ENCODE peak calls at places on chromosomes 13 and 19, in ten cellular contexts. One of them, this sample, is unnamed.

GRCh38 chr19:33749016-33749415 is 47.7 kb upstream of the KCTD15 start:
- DNase-seq in tibial nerve: no peak
- DNase-seq in neural progenitor cell: no peak
- DNase-seq in A673: no peak
- DNase-seq in body of pancreas: no peak
- DNase-seq in PC-9: no peak
- DNase-seq in AG04450: no peak
- DNase-seq in cardiac fibroblast: no peak
- DNase-seq in thoracic aorta: no peak
- DNase-seq in choroid plexus epithelial cell: no peak
- DNase-seq in this sample: no peak

GRCh38 chr13:62336507-62336906 is 920.9 kb upstream of the PCDH20 start:
- DNase-seq in tibial nerve: no peak
- DNase-seq in neural progenitor cell: no peak
- DNase-seq in A673: no peak
- DNase-seq in body of pancreas: no peak
- DNase-seq in PC-9: no peak
- DNase-seq in AG04450: no peak
- DNase-seq in cardiac fibroblast: no peak
- DNase-seq in thoracic aorta: no peak
- DNase-seq in choroid plexus epithelial cell: no peak
- DNase-seq in this sample: no peak

GRCh38 chr19:679418-680286 is 3.5 kb downstream of the FSTL3 start:
- DNase-seq in tibial nerve: peak
- DNase-seq in neural progenitor cell: peak
- DNase-seq in A673: peak
- DNase-seq in body of pancreas: peak
- DNase-seq in PC-9: no peak
- DNase-seq in AG04450: peak
- DNase-seq in cardiac fibroblast: peak
- DNase-seq in thoracic aorta: no peak
- DNase-seq in choroid plexus epithelial cell: peak
- DNase-seq in this sample: peak

GRCh38 chr13:97826421-97826965 is 127.0 kb upstream of the IPO5 start:
- DNase-seq in tibial nerve: no peak
- DNase-seq in neural progenitor cell: no peak
- DNase-seq in A673: no peak
- DNase-seq in body of pancreas: no peak
- DNase-seq in PC-9: no peak
- DNase-seq in AG04450: no peak
- DNase-seq in cardiac fibroblast: no peak
- DNase-seq in thoracic aorta: no peak
- DNase-seq in choroid plexus epithelial cell: no peak
- DNase-seq in this sample: no peak

GRCh38 chr13:32309812-32310706 is 5.1 kb downstream of the ZAR1L start:
- DNase-seq in tibial nerve: no peak
- DNase-seq in neural progenitor cell: peak
- DNase-seq in A673: peak
- DNase-seq in body of pancreas: no peak
- DNase-seq in PC-9: peak
- DNase-seq in AG04450: peak
- DNase-seq in cardiac fibroblast: peak
- DNase-seq in thoracic aorta: no peak
- DNase-seq in choroid plexus epithelial cell: peak
- DNase-seq in this sample: peak

GRCh38 chr13:66803759-66804456 is 426.2 kb downstream of the PCDH9 start:
- DNase-seq in tibial nerve: no peak
- DNase-seq in neural progenitor cell: no peak
- DNase-seq in A673: no peak
- DNase-seq in body of pancreas: no peak
- DNase-seq in PC-9: no peak
- DNase-seq in AG04450: no peak
- DNase-seq in cardiac fibroblast: no peak
- DNase-seq in thoracic aorta: no peak
- DNase-seq in choroid plexus epithelial cell: peak
- DNase-seq in this sample: no peak

GRCh38 chr19:23512151-23512925 is 117.1 kb upstream of the ZNF91 start:
- DNase-seq in tibial nerve: no peak
- DNase-seq in neural progenitor cell: no peak
- DNase-seq in A673: no peak
- DNase-seq in body of pancreas: no peak
- DNase-seq in PC-9: no peak
- DNase-seq in AG04450: no peak
- DNase-seq in cardiac fibroblast: no peak
- DNase-seq in thoracic aorta: no peak
- DNase-seq in choroid plexus epithelial cell: no peak
- DNase-seq in this sample: no peak

GRCh38 chr13:34300559-34300958 is 482.6 kb downstream of the RFC3 start:
- DNase-seq in tibial nerve: no peak
- DNase-seq in neural progenitor cell: no peak
- DNase-seq in A673: no peak
- DNase-seq in body of pancreas: no peak
- DNase-seq in PC-9: no peak
- DNase-seq in AG04450: no peak
- DNase-seq in cardiac fibroblast: no peak
- DNase-seq in thoracic aorta: no peak
- DNase-seq in choroid plexus epithelial cell: peak
- DNase-seq in this sample: no peak

GRCh38 chr19:38224014-38224862 is at the start of gene DPF1:
- DNase-seq in tibial nerve: no peak
- DNase-seq in neural progenitor cell: peak
- DNase-seq in A673: peak
- DNase-seq in body of pancreas: no peak
- DNase-seq in PC-9: peak
- DNase-seq in AG04450: no peak
- DNase-seq in cardiac fibroblast: peak
- DNase-seq in thoracic aorta: no peak
- DNase-seq in choroid plexus epithelial cell: peak
- DNase-seq in this sample: peak

GRCh38 chr13:65149687-65150086 is 2080.4 kb downstream of the PCDH9 start:
- DNase-seq in tibial nerve: no peak
- DNase-seq in neural progenitor cell: no peak
- DNase-seq in A673: no peak
- DNase-seq in body of pancreas: no peak
- DNase-seq in PC-9: no peak
- DNase-seq in AG04450: no peak
- DNase-seq in cardiac fibroblast: no peak
- DNase-seq in thoracic aorta: no peak
- DNase-seq in choroid plexus epithelial cell: no peak
- DNase-seq in this sample: no peak

GRCh38 chr19:23787106-23787505 is 28.4 kb upstream of the ZNF681 start:
- DNase-seq in tibial nerve: no peak
- DNase-seq in neural progenitor cell: no peak
- DNase-seq in A673: no peak
- DNase-seq in body of pancreas: no peak
- DNase-seq in PC-9: peak
- DNase-seq in AG04450: no peak
- DNase-seq in cardiac fibroblast: no peak
- DNase-seq in thoracic aorta: no peak
- DNase-seq in choroid plexus epithelial cell: peak
- DNase-seq in this sample: peak

GRCh38 chr13:35411059-35411744 is 65.3 kb downstream of the MAB21L1 start:
- DNase-seq in tibial nerve: no peak
- DNase-seq in neural progenitor cell: no peak
- DNase-seq in A673: no peak
- DNase-seq in body of pancreas: no peak
- DNase-seq in PC-9: no peak
- DNase-seq in AG04450: no peak
- DNase-seq in cardiac fibroblast: no peak
- DNase-seq in thoracic aorta: no peak
- DNase-seq in choroid plexus epithelial cell: no peak
- DNase-seq in this sample: no peak

GRCh38 chr19:45630463-45630862 is 8.7 kb downstream of the EML2 start:
- DNase-seq in tibial nerve: no peak
- DNase-seq in neural progenitor cell: no peak
- DNase-seq in A673: peak
- DNase-seq in body of pancreas: no peak
- DNase-seq in PC-9: peak
- DNase-seq in AG04450: no peak
- DNase-seq in cardiac fibroblast: peak
- DNase-seq in thoracic aorta: no peak
- DNase-seq in choroid plexus epithelial cell: peak
- DNase-seq in this sample: peak

GRCh38 chr19:42422576-42423461 is 4.4 kb downstream of the LIPE start:
- DNase-seq in tibial nerve: no peak
- DNase-seq in neural progenitor cell: no peak
- DNase-seq in A673: peak
- DNase-seq in body of pancreas: no peak
- DNase-seq in PC-9: peak
- DNase-seq in AG04450: no peak
- DNase-seq in cardiac fibroblast: no peak
- DNase-seq in thoracic aorta: no peak
- DNase-seq in choroid plexus epithelial cell: peak
- DNase-seq in this sample: peak

DNA sequence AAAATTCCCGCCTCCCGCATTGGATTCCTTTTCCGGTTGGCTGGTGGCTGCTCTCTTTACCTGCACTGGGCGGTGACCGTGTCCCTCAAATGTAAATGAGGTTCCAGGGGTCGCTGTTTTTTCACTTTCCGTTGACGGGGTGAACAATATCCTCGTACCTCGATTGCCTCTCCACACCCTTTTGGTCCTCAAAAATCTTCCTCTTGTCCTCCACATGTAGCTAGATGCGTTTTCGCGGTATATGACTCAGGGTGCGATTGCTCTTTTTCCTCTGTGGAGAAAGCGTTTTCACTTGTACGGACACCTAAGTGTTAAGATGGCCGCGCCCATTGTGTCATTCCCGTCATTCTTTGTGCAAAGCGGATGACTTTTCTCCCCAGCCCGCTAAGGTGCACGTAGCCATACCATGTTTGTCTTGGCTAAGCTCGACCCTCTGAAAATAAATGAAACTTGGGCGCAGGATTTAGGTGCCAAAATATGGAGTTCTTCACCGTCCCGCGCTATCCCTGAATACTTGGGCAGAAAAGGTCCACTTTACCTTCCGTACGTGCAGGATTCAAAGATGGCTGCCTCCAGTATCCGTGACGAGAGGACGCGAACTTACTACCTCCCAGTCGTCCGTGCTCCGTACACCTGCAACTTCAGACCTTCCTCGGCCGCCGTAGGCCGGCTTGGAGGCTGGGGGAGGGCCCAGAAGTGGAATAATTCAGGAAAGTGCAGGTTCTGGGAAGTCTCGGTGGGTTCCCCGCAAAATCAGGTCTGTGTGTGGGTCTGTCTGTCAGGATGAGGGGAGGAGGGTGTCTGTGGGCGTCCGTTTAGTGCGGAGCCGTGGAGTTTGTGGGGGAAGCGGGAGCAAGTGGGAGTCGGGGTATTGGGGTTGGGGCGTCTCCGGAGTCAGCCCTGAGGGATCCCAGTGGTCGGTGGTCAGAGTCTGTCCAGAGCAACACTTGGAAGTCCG is at the start of gene ZNF613:
- DNase-seq in tibial nerve: peak
- DNase-seq in neural progenitor cell: peak
- DNase-seq in A673: peak
- DNase-seq in body of pancreas: peak
- DNase-seq in PC-9: peak
- DNase-seq in AG04450: peak
- DNase-seq in cardiac fibroblast: peak
- DNase-seq in thoracic aorta: peak
- DNase-seq in choroid plexus epithelial cell: peak
- DNase-seq in this sample: peak
- TF ChIP-seq CTCF in tibial nerve: no peak
- TF ChIP-seq CTCF in neural progenitor cell: peak
- TF ChIP-seq CTCF in A673: peak
- TF ChIP-seq CTCF in body of pancreas: peak
- TF ChIP-seq CTCF in PC-9: peak
- TF ChIP-seq CTCF in AG04450: peak
- TF ChIP-seq CTCF in cardiac fibroblast: peak
- TF ChIP-seq CTCF in thoracic aorta: no peak
- TF ChIP-seq CTCF in choroid plexus epithelial cell: peak
- TF ChIP-seq CTCF in this sample: no peak

DNA sequence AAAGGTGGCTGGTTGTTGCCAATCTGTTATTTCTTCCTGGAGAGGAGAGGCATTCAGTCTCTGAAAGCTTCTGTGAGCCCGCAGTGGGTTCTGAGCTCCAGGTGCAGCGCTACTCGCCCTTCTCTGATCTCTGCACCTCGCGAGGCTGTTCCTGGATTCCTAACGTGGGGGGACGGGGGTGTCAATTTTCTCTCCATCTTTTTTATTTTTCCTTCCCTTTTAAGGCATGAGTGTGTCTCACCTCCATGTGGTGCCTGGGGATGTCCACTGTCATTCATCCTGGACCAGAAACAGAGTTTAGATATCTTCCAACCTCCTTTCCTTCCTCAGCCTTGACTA is 626 bp downstream of the ZNF233 start:
- DNase-seq in tibial nerve: no peak
- DNase-seq in neural progenitor cell: peak
- DNase-seq in A673: no peak
- DNase-seq in body of pancreas: no peak
- DNase-seq in PC-9: no peak
- DNase-seq in AG04450: no peak
- DNase-seq in cardiac fibroblast: no peak
- DNase-seq in thoracic aorta: no peak
- DNase-seq in choroid plexus epithelial cell: no peak
- DNase-seq in this sample: no peak
- TF ChIP-seq CTCF in tibial nerve: no peak
- TF ChIP-seq CTCF in neural progenitor cell: no peak
- TF ChIP-seq CTCF in A673: no peak
- TF ChIP-seq CTCF in body of pancreas: no peak
- TF ChIP-seq CTCF in PC-9: no peak
- TF ChIP-seq CTCF in AG04450: no peak
- TF ChIP-seq CTCF in cardiac fibroblast: no peak
- TF ChIP-seq CTCF in thoracic aorta: no peak
- TF ChIP-seq CTCF in choroid plexus epithelial cell: no peak
- TF ChIP-seq CTCF in this sample: no peak

DNA sequence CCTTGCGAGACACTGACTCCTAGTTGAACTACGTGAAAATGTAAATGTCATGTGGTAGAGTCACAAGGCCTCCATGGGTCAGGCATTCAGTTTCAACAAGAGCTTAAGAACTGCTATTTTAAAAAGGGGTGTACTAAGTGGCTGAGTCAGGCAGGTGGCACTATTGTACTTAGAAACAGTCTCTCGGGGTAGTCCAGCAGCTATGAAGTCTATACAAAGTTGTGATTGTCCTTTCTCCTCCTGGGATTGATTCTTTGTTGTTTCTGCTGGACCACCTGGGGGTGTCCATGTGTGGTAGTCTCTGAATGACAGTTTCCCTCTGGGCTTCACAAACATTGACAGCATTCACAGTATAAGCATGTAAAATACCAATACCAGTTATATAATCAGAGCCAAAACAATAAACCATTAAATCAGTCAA is 33.0 kb downstream of the UGGT2 start:
- DNase-seq in tibial nerve: no peak
- DNase-seq in neural progenitor cell: peak
- DNase-seq in A673: peak
- DNase-seq in body of pancreas: peak
- DNase-seq in PC-9: peak
- DNase-seq in AG04450: peak
- DNase-seq in cardiac fibroblast: peak
- DNase-seq in thoracic aorta: no peak
- DNase-seq in choroid plexus epithelial cell: peak
- DNase-seq in this sample: peak
- TF ChIP-seq CTCF in tibial nerve: peak
- TF ChIP-seq CTCF in neural progenitor cell: peak
- TF ChIP-seq CTCF in A673: peak
- TF ChIP-seq CTCF in body of pancreas: peak
- TF ChIP-seq CTCF in PC-9: peak
- TF ChIP-seq CTCF in AG04450: peak
- TF ChIP-seq CTCF in cardiac fibroblast: peak
- TF ChIP-seq CTCF in thoracic aorta: peak
- TF ChIP-seq CTCF in choroid plexus epithelial cell: peak
- TF ChIP-seq CTCF in this sample: peak

GRCh38 chr19:40533508-40533907 is 43.2 kb upstream of the SHKBP1 start:
- DNase-seq in tibial nerve: no peak
- DNase-seq in neural progenitor cell: no peak
- DNase-seq in A673: no peak
- DNase-seq in body of pancreas: no peak
- DNase-seq in PC-9: no peak
- DNase-seq in AG04450: no peak
- DNase-seq in cardiac fibroblast: no peak
- DNase-seq in thoracic aorta: no peak
- DNase-seq in choroid plexus epithelial cell: peak
- DNase-seq in this sample: no peak
- TF ChIP-seq CTCF in tibial nerve: no peak
- TF ChIP-seq CTCF in neural progenitor cell: peak
- TF ChIP-seq CTCF in A673: peak
- TF ChIP-seq CTCF in body of pancreas: no peak
- TF ChIP-seq CTCF in PC-9: peak
- TF ChIP-seq CTCF in AG04450: peak
- TF ChIP-seq CTCF in cardiac fibroblast: peak
- TF ChIP-seq CTCF in thoracic aorta: no peak
- TF ChIP-seq CTCF in choroid plexus epithelial cell: peak
- TF ChIP-seq CTCF in this sample: no peak